ENCODE peak calls at places on chromosomes 3 and 15, in six cellular contexts. T, K, L, I, G and Q are unnamed samples.

GRCh38 chr3:53269888-53270880 is 14.4 kb upstream of the TKT start:
- DNase-seq in L (no peak), K (peak; percentile 78), I (peak; percentile 85), T (peak; percentile 53), G (peak; percentile 15), Q (peak; percentile 92)

GRCh38 chr3:55364426-55364825 is 122.7 kb downstream of the WNT5A start:
- DNase-seq in I (no peak), T (no peak), G (no peak), L (no peak), K (no peak), Q (no peak)

GRCh38 chr15:80972276-80972675 is 17.3 kb downstream of the MESD start:
- DNase-seq in I (no peak), K (no peak), G (no peak), L (no peak), T (no peak), Q (no peak)

GRCh38 chr3:100400424-100400781 is 486 bp downstream of the TOMM70 start:
- DNase-seq in K (peak; percentile 34), L (peak; percentile 28), I (no peak), T (no peak), G (peak; percentile 58), Q (peak; percentile 37)

GRCh38 chr3:60431599-60431958 is 819.7 kb downstream of the FHIT start:
- DNase-seq in T (no peak), L (no peak), K (no peak), G (no peak), I (peak; percentile 13), Q (no peak)

GRCh38 chr3:40329081-40329480 is 19.6 kb downstream of the EIF1B start:
- DNase-seq in I (no peak), L (no peak), G (no peak), K (no peak), T (no peak), Q (no peak)

GRCh38 chr3:42662037-42662812 is 8.7 kb downstream of the ZBTB47 start:
- DNase-seq in G (no peak), K (no peak), L (no peak), T (no peak), I (no peak), Q (no peak)

GRCh38 chr15:66830358-66830757 is 128.3 kb downstream of the SMAD6 start:
- DNase-seq in I (no peak), T (no peak), G (no peak), L (no peak), K (peak; percentile 65), Q (peak; percentile 35)

GRCh38 chr3:123791898-123792297 is 92.2 kb downstream of the MYLK start:
- DNase-seq in I (no peak), T (no peak), L (no peak), K (no peak), G (no peak), Q (no peak)

GRCh38 chr3:64054488-64054887 is 31.2 kb upstream of the PSMD6 start:
- DNase-seq in K (no peak), G (no peak), I (no peak), L (no peak), T (no peak), Q (no peak)

GRCh38 chr3:33218446-33219174 is at the start of gene SUSD5:
- DNase-seq in T (peak; percentile 64), G (no peak), L (no peak), K (no peak), I (peak; percentile 80), Q (peak; percentile 81)

GRCh38 chr3:139286825-139287224 is 57.0 kb upstream of the MRPS22 start:
- DNase-seq in L (no peak), I (no peak), G (no peak), K (no peak), T (no peak), Q (no peak)

GRCh38 chr15:57138260-57138895 is 219.9 kb downstream of the TCF12 start:
- DNase-seq in K (peak; percentile 60), G (no peak), L (no peak), T (no peak), I (peak; percentile 65), Q (no peak)

GRCh38 chr3:50374363-50375108 is 15.2 kb upstream of the TMEM115 start:
- DNase-seq in K (no peak), I (peak; percentile 55), L (no peak), G (no peak), T (no peak), Q (no peak)

GRCh38 chr3:30775070-30775469 is 119.4 kb downstream of the GADL1 start:
- DNase-seq in T (no peak), L (no peak), I (no peak), K (no peak), G (no peak), Q (no peak)

GRCh38 chr3:29311805-29312204 is 30.9 kb downstream of the RBMS3 start:
- DNase-seq in L (no peak), K (no peak), G (no peak), I (no peak), T (no peak), Q (no peak)